ENCODE peak calls at places on chromosomes 3 and 15, in six cellular contexts. One of them, this sample, is unnamed.

GRCh38 chr3:171309906-171310359 is 150.3 kb downstream of the TNIK start:
- DNase-seq in uterus: no peak
- DNase-seq in heart left ventricle: no peak
- DNase-seq in cardiac fibroblast: peak; percentile 72
- DNase-seq in lung: no peak
- DNase-seq in activated B cell treated with CpG ODN at 0.5 μM for 24 hours: no peak
- DNase-seq in this sample: no peak

GRCh38 chr15:25374143-25374542 is 64.7 kb downstream of the UBE3A start:
- DNase-seq in heart left ventricle: no peak
- DNase-seq in cardiac fibroblast: no peak
- DNase-seq in lung: no peak
- DNase-seq in activated B cell treated with CpG ODN at 0.5 μM for 24 hours: no peak
- DNase-seq in uterus: no peak
- DNase-seq in this sample: no peak

GRCh38 chr3:120450261-120450913 is 405 bp downstream of the FSTL1 start:
- DNase-seq in uterus: peak; percentile 39
- DNase-seq in activated B cell treated with CpG ODN at 0.5 μM for 24 hours: peak; percentile 16
- DNase-seq in lung: no peak
- DNase-seq in heart left ventricle: peak; percentile 54
- DNase-seq in cardiac fibroblast: peak; percentile 47
- DNase-seq in this sample: no peak

GRCh38 chr15:92629276-92629974 is 26.1 kb downstream of the FAM174B start:
- DNase-seq in cardiac fibroblast: no peak
- DNase-seq in uterus: no peak
- DNase-seq in heart left ventricle: no peak
- DNase-seq in lung: no peak
- DNase-seq in activated B cell treated with CpG ODN at 0.5 μM for 24 hours: no peak
- DNase-seq in this sample: no peak

GRCh38 chr3:73432723-73433032 is 192.1 kb downstream of the PDZRN3 start:
- DNase-seq in uterus: no peak
- DNase-seq in lung: no peak
- DNase-seq in cardiac fibroblast: no peak
- DNase-seq in activated B cell treated with CpG ODN at 0.5 μM for 24 hours: no peak
- DNase-seq in heart left ventricle: no peak
- DNase-seq in this sample: no peak

GRCh38 chr3:169128579-169128978 is 534.9 kb downstream of the MECOM start:
- DNase-seq in cardiac fibroblast: no peak
- DNase-seq in activated B cell treated with CpG ODN at 0.5 μM for 24 hours: no peak
- DNase-seq in lung: no peak
- DNase-seq in heart left ventricle: no peak
- DNase-seq in uterus: no peak
- DNase-seq in this sample: no peak

GRCh38 chr3:66073464-66074141 is 34.9 kb upstream of the MAGI1 start:
- DNase-seq in lung: no peak
- DNase-seq in uterus: no peak
- DNase-seq in activated B cell treated with CpG ODN at 0.5 μM for 24 hours: no peak
- DNase-seq in heart left ventricle: no peak
- DNase-seq in cardiac fibroblast: no peak
- DNase-seq in this sample: no peak

GRCh38 chr3:180802837-180803236 is 109.6 kb upstream of the FXR1 start:
- DNase-seq in uterus: no peak
- DNase-seq in cardiac fibroblast: peak; percentile 46
- DNase-seq in activated B cell treated with CpG ODN at 0.5 μM for 24 hours: no peak
- DNase-seq in lung: no peak
- DNase-seq in heart left ventricle: no peak
- DNase-seq in this sample: no peak

GRCh38 chr15:88627463-88627862 is 6.3 kb downstream of the AEN start:
- DNase-seq in lung: no peak
- DNase-seq in activated B cell treated with CpG ODN at 0.5 μM for 24 hours: no peak
- DNase-seq in heart left ventricle: no peak
- DNase-seq in uterus: no peak
- DNase-seq in cardiac fibroblast: no peak
- DNase-seq in this sample: no peak

GRCh38 chr15:29348308-29348914 is 78.8 kb upstream of the NSMCE3 start:
- DNase-seq in heart left ventricle: no peak
- DNase-seq in uterus: peak; percentile 33
- DNase-seq in cardiac fibroblast: peak; percentile 3
- DNase-seq in activated B cell treated with CpG ODN at 0.5 μM for 24 hours: no peak
- DNase-seq in lung: no peak
- DNase-seq in this sample: no peak

GRCh38 chr15:38547255-38547997 is 17.2 kb downstream of the RASGRP1 start:
- DNase-seq in lung: no peak
- DNase-seq in cardiac fibroblast: peak; percentile 77
- DNase-seq in heart left ventricle: no peak
- DNase-seq in activated B cell treated with CpG ODN at 0.5 μM for 24 hours: no peak
- DNase-seq in uterus: no peak
- DNase-seq in this sample: no peak

GRCh38 chr3:104763007-104763406 is 603.7 kb upstream of the ALCAM start:
- DNase-seq in heart left ventricle: no peak
- DNase-seq in activated B cell treated with CpG ODN at 0.5 μM for 24 hours: no peak
- DNase-seq in lung: no peak
- DNase-seq in cardiac fibroblast: peak; percentile 72
- DNase-seq in uterus: no peak
- DNase-seq in this sample: peak; percentile 48

GRCh38 chr15:79332824-79333510 is 22.1 kb downstream of the TMED3 start:
- DNase-seq in uterus: no peak
- DNase-seq in activated B cell treated with CpG ODN at 0.5 μM for 24 hours: no peak
- DNase-seq in cardiac fibroblast: no peak
- DNase-seq in heart left ventricle: no peak
- DNase-seq in lung: no peak
- DNase-seq in this sample: no peak

GRCh38 chr15:45522931-45523331 is 376 bp upstream of the SLC30A4 start:
- DNase-seq in cardiac fibroblast: peak; percentile 49
- DNase-seq in uterus: no peak
- DNase-seq in heart left ventricle: no peak
- DNase-seq in activated B cell treated with CpG ODN at 0.5 μM for 24 hours: no peak
- DNase-seq in lung: peak; percentile 33
- DNase-seq in this sample: no peak

GRCh38 chr3:30154853-30155252 is 451.5 kb upstream of the TGFBR2 start:
- DNase-seq in activated B cell treated with CpG ODN at 0.5 μM for 24 hours: no peak
- DNase-seq in uterus: no peak
- DNase-seq in cardiac fibroblast: no peak
- DNase-seq in lung: no peak
- DNase-seq in heart left ventricle: no peak
- DNase-seq in this sample: no peak

GRCh38 chr15:42876224-42876623 is 44.4 kb downstream of the TTBK2 start:
- DNase-seq in heart left ventricle: no peak
- DNase-seq in cardiac fibroblast: no peak
- DNase-seq in activated B cell treated with CpG ODN at 0.5 μM for 24 hours: no peak
- DNase-seq in uterus: no peak
- DNase-seq in lung: no peak
- DNase-seq in this sample: no peak

GRCh38 chr3:13277860-13278531 is 142.1 kb downstream of the NUP210 start:
- DNase-seq in cardiac fibroblast: no peak
- DNase-seq in lung: no peak
- DNase-seq in activated B cell treated with CpG ODN at 0.5 μM for 24 hours: no peak
- DNase-seq in heart left ventricle: no peak
- DNase-seq in uterus: no peak
- DNase-seq in this sample: no peak

GRCh38 chr15:60397772-60398445 is at the start of gene ANXA2:
- DNase-seq in activated B cell treated with CpG ODN at 0.5 μM for 24 hours: peak; percentile 76
- DNase-seq in lung: peak; percentile 90
- DNase-seq in heart left ventricle: peak; percentile 90
- DNase-seq in cardiac fibroblast: peak; percentile 94
- DNase-seq in uterus: peak; percentile 89
- DNase-seq in this sample: peak; percentile 60

GRCh38 chr15:90838066-90838465 is 30.3 kb upstream of the FURIN start:
- DNase-seq in lung: no peak
- DNase-seq in heart left ventricle: no peak
- DNase-seq in uterus: no peak
- DNase-seq in cardiac fibroblast: no peak
- DNase-seq in activated B cell treated with CpG ODN at 0.5 μM for 24 hours: peak; percentile 64
- DNase-seq in this sample: no peak

GRCh38 chr3:79846148-79846933 is 78.5 kb upstream of the ROBO1 start:
- DNase-seq in cardiac fibroblast: no peak
- DNase-seq in lung: no peak
- DNase-seq in activated B cell treated with CpG ODN at 0.5 μM for 24 hours: no peak
- DNase-seq in uterus: no peak
- DNase-seq in heart left ventricle: no peak
- DNase-seq in this sample: no peak

GRCh38 chr3:112640864-112641751 is at the start of gene CCDC80:
- DNase-seq in heart left ventricle: no peak
- DNase-seq in cardiac fibroblast: peak; percentile 95
- DNase-seq in uterus: peak; percentile 63
- DNase-seq in lung: no peak
- DNase-seq in activated B cell treated with CpG ODN at 0.5 μM for 24 hours: no peak
- DNase-seq in this sample: no peak

GRCh38 chr15:57160823-57161560 is 215.3 kb upstream of the CGNL1 start:
- DNase-seq in lung: no peak
- DNase-seq in heart left ventricle: no peak
- DNase-seq in uterus: no peak
- DNase-seq in activated B cell treated with CpG ODN at 0.5 μM for 24 hours: no peak
- DNase-seq in cardiac fibroblast: no peak
- DNase-seq in this sample: no peak

GRCh38 chr15:36644156-36644896 is 64.9 kb downstream of the CDIN1 start:
- DNase-seq in cardiac fibroblast: no peak
- DNase-seq in activated B cell treated with CpG ODN at 0.5 μM for 24 hours: no peak
- DNase-seq in lung: no peak
- DNase-seq in uterus: no peak
- DNase-seq in heart left ventricle: no peak
- DNase-seq in this sample: no peak

GRCh38 chr3:182165234-182165633 is 453.5 kb downstream of the SOX2 start:
- DNase-seq in heart left ventricle: no peak
- DNase-seq in lung: peak; percentile 65
- DNase-seq in uterus: no peak
- DNase-seq in activated B cell treated with CpG ODN at 0.5 μM for 24 hours: no peak
- DNase-seq in cardiac fibroblast: no peak
- DNase-seq in this sample: no peak

GRCh38 chr15:44129911-44130310 is 65.2 kb downstream of the FRMD5 start:
- DNase-seq in cardiac fibroblast: no peak
- DNase-seq in activated B cell treated with CpG ODN at 0.5 μM for 24 hours: no peak
- DNase-seq in lung: no peak
- DNase-seq in heart left ventricle: no peak
- DNase-seq in uterus: no peak
- DNase-seq in this sample: no peak
- TF ChIP-seq CTCF in cardiac fibroblast: no peak
- TF ChIP-seq CTCF in activated B cell treated with CpG ODN at 0.5 μM for 24 hours: no peak
- TF ChIP-seq CTCF in lung: no peak
- TF ChIP-seq CTCF in heart left ventricle: no peak
- TF ChIP-seq CTCF in uterus: no peak
- TF ChIP-seq CTCF in this sample: no peak

DNA sequence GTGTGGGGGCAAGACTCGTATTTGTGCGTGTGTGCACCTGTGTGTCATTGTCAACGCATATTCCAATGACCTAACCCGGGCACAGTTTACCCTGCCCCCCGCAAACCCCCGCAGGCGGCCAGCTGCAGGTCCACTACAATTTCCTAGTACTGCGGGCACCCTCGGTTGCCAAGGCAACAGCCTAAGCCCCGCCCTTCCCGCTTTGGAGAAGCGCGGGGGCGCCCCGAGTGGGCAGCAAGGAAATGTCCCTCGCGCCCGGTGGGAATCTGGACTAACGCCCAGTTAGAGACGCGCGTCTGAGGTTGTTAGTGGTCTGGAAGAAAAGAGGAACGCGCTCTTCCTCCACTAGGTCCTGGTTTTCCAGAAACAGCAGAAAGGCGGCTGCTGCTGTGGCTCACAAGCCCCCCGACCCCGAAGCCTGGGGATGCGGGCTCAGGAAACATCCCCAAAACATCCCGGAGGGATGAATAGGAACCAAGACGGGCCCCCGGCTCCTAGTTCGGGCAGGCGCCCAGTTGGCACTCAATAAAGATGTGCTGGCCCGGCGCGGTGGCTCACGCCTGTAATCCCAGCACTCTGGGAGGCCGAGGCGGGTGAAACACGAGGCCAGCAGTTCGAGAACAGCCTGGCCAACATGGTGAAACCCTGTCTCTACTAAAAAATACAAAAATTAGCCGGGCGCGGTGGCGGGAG is 1.1 kb downstream of the ABHD14A start:
- DNase-seq in heart left ventricle: peak; percentile 79
- DNase-seq in cardiac fibroblast: peak; percentile 76
- DNase-seq in lung: peak; percentile 69
- DNase-seq in activated B cell treated with CpG ODN at 0.5 μM for 24 hours: peak; percentile 41
- DNase-seq in uterus: peak; percentile 78
- DNase-seq in this sample: no peak
- TF ChIP-seq CTCF in heart left ventricle: no peak
- TF ChIP-seq CTCF in cardiac fibroblast: no peak
- TF ChIP-seq CTCF in lung: no peak
- TF ChIP-seq CTCF in activated B cell treated with CpG ODN at 0.5 μM for 24 hours: no peak
- TF ChIP-seq CTCF in uterus: no peak
- TF ChIP-seq CTCF in this sample: no peak

DNA sequence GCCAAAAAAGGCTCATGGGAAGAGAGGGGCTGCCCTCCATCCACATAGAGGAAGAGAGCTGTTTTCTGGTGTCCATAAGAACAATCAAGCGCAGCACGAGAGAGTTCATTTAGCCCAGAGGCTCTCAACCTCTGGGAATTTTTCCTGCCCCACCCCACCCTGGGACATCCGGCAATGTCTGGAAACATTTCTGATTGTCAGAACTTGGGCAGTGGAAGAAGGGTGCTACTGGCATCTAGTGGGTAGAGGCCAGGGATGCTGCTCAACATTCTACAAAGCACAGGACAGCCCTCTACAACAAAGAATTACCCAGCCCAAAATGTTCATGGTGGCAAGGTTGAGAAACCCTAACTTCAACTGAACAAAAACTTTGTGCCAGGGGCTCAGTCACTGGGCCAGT is 92.9 kb downstream of the RAB11A start:
- DNase-seq in uterus: peak; percentile 19
- DNase-seq in activated B cell treated with CpG ODN at 0.5 μM for 24 hours: no peak
- DNase-seq in cardiac fibroblast: no peak
- DNase-seq in lung: no peak
- DNase-seq in heart left ventricle: no peak
- DNase-seq in this sample: no peak
- TF ChIP-seq CTCF in uterus: no peak
- TF ChIP-seq CTCF in activated B cell treated with CpG ODN at 0.5 μM for 24 hours: no peak
- TF ChIP-seq CTCF in cardiac fibroblast: peak; percentile 6
- TF ChIP-seq CTCF in lung: peak; percentile 5
- TF ChIP-seq CTCF in heart left ventricle: no peak
- TF ChIP-seq CTCF in this sample: no peak

DNA sequence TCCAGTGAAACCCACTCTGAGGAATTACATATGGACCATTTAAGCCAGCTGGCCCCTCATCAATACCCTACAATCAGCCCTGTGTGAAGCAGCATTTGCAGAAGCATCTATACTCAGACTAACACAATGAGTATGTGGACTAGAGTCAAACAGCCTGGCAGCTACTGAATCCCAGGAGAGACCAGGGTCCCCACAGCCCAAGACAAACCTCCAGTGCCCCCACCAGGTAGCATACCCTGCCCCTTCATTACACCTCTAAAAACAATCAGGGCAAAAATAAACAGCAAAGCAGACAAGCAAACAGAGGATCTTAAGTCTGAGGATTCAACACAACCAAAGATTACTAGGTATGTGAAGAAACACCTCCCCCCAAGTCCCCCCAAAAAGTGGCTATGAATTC is 157.4 kb downstream of the LEKR1 start:
- DNase-seq in uterus: no peak
- DNase-seq in heart left ventricle: no peak
- DNase-seq in cardiac fibroblast: no peak
- DNase-seq in activated B cell treated with CpG ODN at 0.5 μM for 24 hours: no peak
- DNase-seq in lung: no peak
- DNase-seq in this sample: no peak
- TF ChIP-seq CTCF in uterus: no peak
- TF ChIP-seq CTCF in heart left ventricle: no peak
- TF ChIP-seq CTCF in cardiac fibroblast: no peak
- TF ChIP-seq CTCF in activated B cell treated with CpG ODN at 0.5 μM for 24 hours: no peak
- TF ChIP-seq CTCF in lung: no peak
- TF ChIP-seq CTCF in this sample: no peak

This sample was measured in mesothelial cell of epicardium.